ENCODE peak calls at places on chromosomes 13 and 19, in six cellular contexts. W, J, H, S, I and K are unnamed samples.

GRCh38 chr13:94324409-94325147 is 154.9 kb downstream of the DCT start:
- DNase-seq in I (no peak), J (no peak), H (no peak), W (no peak), S (no peak), K (no peak)

GRCh38 chr13:64716936-64717335 is 2513.2 kb downstream of the PCDH9 start:
- DNase-seq in J (no peak), H (no peak), S (no peak), I (no peak), W (no peak), K (no peak)

GRCh38 chr19:29439688-29440550 is 85.9 kb upstream of the VSTM2B start:
- DNase-seq in W (no peak), J (no peak), I (no peak), S (no peak), H (no peak), K (no peak)

GRCh38 chr13:32261567-32261966 is 53.6 kb downstream of the ZAR1L start:
- DNase-seq in I (no peak), W (no peak), S (peak), H (no peak), J (no peak), K (no peak)

GRCh38 chr13:113848431-113849260 is 15.2 kb downstream of the GAS6 start:
- DNase-seq in W (no peak), I (no peak), H (peak), S (no peak), J (no peak), K (peak)

GRCh38 chr13:32278456-32278855 is 36.7 kb downstream of the ZAR1L start:
- DNase-seq in S (no peak), I (no peak), W (no peak), H (no peak), J (no peak), K (no peak)

GRCh38 chr19:10747271-10747670 is 29.4 kb downstream of the DNM2 start:
- DNase-seq in J (no peak), I (no peak), H (no peak), S (no peak), W (no peak), K (no peak)

GRCh38 chr13:66262330-66262729 is 967.8 kb downstream of the PCDH9 start:
- DNase-seq in H (no peak), I (no peak), S (no peak), W (no peak), J (no peak), K (no peak)

GRCh38 chr19:35509018-35509652 is 4.3 kb downstream of the DMKN start:
- DNase-seq in W (no peak), J (peak), S (peak), I (peak), H (peak), K (peak)

GRCh38 chr19:10815969-10816635 is 19.9 kb downstream of the TMED1 start:
- DNase-seq in H (no peak), J (no peak), S (no peak), I (no peak), W (no peak), K (no peak)

GRCh38 chr19:16325671-16326400 is 1.2 kb downstream of the KLF2 start:
- DNase-seq in H (peak), S (no peak), J (no peak), I (no peak), W (no peak), K (no peak)

GRCh38 chr19:33241530-33242101 is 16.0 kb upstream of the SLC7A10 start:
- DNase-seq in W (no peak), J (no peak), H (peak), I (no peak), S (peak), K (no peak)

GRCh38 chr13:32840840-32841713 is 175.1 kb upstream of the KL start:
- DNase-seq in S (no peak), J (no peak), H (peak), I (peak), W (peak), K (peak)

GRCh38 chr13:36530050-36530789 is 97.9 kb downstream of the CCNA1 start:
- DNase-seq in W (no peak), S (no peak), J (no peak), H (no peak), I (no peak), K (no peak)

GRCh38 chr13:38755792-38756191 is 68.9 kb downstream of the FREM2 start:
- DNase-seq in S (no peak), W (no peak), J (no peak), I (no peak), H (no peak), K (no peak)

GRCh38 chr13:20174656-20175405 is 14.0 kb upstream of the GJA3 start:
- DNase-seq in W (peak), S (peak), I (peak), H (no peak), J (peak), K (peak)

GRCh38 chr19:48954595-48955307 is at the start of gene BAX:
- DNase-seq in I (peak), H (peak), S (peak), J (peak), W (peak), K (peak)
- TF ChIP-seq POLR2A in I (peak), H (peak), S (peak), J (peak), W (peak), K (peak)

GRCh38 chr19:43700368-43701015 is 15.4 kb upstream of the IRGC start:
- DNase-seq in I (no peak), J (no peak), S (no peak), W (no peak), H (no peak), K (no peak)

GRCh38 chr19:43704002-43704705 is 11.7 kb upstream of the IRGC start:
- DNase-seq in H (no peak), W (no peak), I (no peak), J (peak), S (no peak), K (no peak)

GRCh38 chr19:43695985-43696729 is 19.7 kb upstream of the IRGC start:
- DNase-seq in J (no peak), I (no peak), S (no peak), H (no peak), W (no peak), K (no peak)

GRCh38 chr19:43697295-43697694 is 18.6 kb upstream of the IRGC start:
- DNase-seq in H (no peak), W (no peak), S (no peak), I (no peak), J (no peak), K (no peak)

DNA sequence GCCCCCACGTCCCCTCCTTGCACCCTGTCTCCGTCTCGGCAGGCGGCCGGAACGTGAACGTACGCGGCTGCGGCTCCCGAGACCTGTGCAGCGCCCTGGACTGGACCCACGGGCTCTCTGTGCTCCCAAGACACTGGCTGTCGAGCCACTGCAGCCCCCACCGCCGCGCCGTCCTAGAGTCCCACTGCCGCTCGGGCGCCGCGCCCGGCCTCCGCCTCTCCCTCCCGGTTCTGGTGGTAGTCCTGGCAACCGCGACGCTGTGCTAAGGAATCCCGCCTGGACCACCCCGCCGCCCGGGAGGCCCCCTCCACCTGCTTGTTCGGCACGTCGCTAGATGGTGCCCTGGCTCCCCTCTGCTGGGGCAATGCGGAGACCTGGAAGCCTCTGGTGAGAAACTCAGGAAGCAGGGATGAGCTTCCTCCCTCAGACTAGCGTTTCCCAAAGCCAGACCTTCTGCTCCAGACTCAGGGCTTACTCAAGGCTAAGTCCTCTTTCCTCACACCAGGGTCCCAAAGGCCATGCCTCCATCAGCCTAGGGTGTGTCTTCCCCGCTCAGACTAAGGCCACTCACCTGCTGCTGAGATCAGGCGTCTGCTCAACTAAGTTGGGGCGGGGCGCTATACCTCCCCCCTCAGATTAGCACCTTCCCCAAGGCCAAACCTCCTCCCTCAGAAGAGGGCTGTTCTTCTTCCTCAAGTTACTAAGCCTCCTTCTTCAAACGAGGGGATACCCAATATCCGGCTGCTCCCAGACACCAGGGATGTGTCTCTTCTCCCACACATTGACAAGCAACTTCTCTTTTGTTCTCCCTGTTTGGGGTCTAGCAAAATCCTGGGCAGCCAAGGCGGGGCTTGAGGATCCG is 16.1 kb upstream of the IRGC start:
- DNase-seq in J (no peak), S (no peak), H (peak), W (no peak), I (no peak), K (no peak)
- TF ChIP-seq TAF1 in J (no peak), S (no peak), H (no peak), W (no peak), I (no peak), K (no peak)

DNA sequence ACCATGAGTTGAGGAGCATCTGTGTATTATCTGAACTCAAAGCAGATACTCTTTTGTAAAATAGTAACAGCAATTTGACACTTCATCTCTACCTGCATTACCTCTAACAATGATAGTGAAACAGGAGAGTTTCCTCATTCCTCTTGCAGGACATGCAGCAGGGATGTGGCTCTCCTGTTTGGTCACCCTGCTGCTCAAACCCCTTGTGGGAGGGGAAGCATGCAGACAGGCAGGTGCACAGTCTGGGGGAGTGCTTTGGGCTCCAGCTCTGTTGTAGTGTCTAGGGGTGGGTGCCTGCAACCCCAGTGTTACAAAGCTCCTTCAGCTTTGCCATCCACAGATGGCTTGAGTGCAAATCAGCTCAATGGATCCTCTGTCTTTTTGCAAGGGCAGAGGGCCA is 827.6 kb downstream of the DACH1 start:
- DNase-seq in W (no peak), H (no peak), S (no peak), J (no peak), I (no peak), K (no peak)
- TF ChIP-seq POLR2A in W (no peak), H (no peak), S (no peak), J (no peak), I (no peak), K (no peak)

GRCh38 chr13:60765700-60766411 is 368.8 kb downstream of the TDRD3 start:
- DNase-seq in S (no peak), W (no peak), I (no peak), J (peak), H (no peak), K (no peak)
- TF ChIP-seq TAF1 in S (no peak), W (no peak), I (no peak), J (no peak), H (no peak), K (no peak)

GRCh38 chr19:1247747-1248453 is 483 bp upstream of the MIDN start:
- DNase-seq in I (no peak), S (peak), J (peak), W (no peak), H (peak), K (no peak)

GRCh38 chr19:1243768-1244692 is 2.5 kb downstream of the ATP5F1D start:
- DNase-seq in I (no peak), J (peak), H (peak), S (peak), W (peak), K (peak)

GRCh38 chr19:1244693-1245451 is 3.3 kb downstream of the ATP5F1D start:
- DNase-seq in W (no peak), J (peak), S (no peak), H (no peak), I (no peak), K (no peak)

GRCh38 chr19:1245468-1245867 is 2.9 kb upstream of the MIDN start:
- DNase-seq in H (no peak), W (no peak), S (no peak), J (no peak), I (no peak), K (no peak)

DNA sequence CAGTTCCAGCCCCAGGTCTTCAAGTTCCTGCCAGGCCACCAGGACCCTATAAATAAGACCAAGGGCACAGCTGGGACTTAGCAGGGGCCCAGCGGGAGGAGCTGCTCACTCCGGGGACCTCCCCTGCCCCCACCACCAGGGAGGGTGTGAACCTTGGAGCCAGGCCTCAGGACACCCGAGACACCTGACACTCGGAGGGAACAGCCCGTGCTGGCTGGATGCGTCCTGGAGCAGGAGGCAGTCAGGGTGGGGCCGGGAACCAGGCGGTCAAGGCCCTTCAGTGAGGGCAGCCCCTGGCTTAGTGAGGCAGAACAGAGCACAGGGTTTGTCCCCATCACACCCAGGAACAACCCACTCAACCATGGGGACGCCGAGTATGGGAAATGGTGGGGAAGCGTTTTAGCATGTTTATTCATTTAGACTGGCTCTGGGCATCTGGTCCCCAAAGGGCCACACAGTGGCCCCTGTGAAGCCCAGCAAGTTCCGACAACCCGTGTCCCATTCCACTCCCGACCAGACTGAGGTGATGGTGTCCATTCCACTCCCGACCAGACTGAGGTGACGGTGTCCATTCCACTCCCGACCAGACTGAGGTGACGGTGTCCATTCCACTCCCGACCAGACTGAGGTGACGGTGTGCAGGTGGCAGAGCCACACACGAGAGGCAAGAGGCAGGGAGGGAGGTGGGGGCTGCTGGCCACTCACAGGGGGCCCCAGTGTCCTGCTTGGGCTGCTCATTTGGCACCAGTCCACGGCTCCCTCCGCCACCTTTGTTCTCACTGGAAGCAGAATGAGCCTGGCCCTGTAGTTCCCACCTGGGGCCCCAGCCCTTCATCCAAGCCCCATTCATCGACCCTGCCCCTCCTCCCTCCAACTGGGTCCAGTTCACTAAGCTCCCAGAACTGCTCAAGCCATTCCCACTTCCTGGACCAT is 2.2 kb upstream of the MIDN start:
- DNase-seq in H (no peak), S (no peak), J (peak), I (no peak), W (no peak), K (no peak)
- TF ChIP-seq POLR2A in H (no peak), S (peak), J (no peak), I (no peak), W (no peak), K (no peak)

GRCh38 chr19:19315444-19315843 is 4.9 kb downstream of the SUGP1 start:
- DNase-seq in W (peak), J (no peak), H (no peak), S (no peak), I (no peak), K (no peak)
- TF ChIP-seq TAF1 in W (no peak), J (no peak), H (no peak), S (no peak), I (no peak), K (no peak)

GRCh38 chr19:19643158-19644053 is at the start of gene GMIP:
- DNase-seq in H (peak), W (peak), J (peak), I (no peak), S (peak), K (peak)
- TF ChIP-seq POLR2A in H (peak), W (no peak), J (peak), I (peak), S (peak), K (peak)

GRCh38 chr13:50596776-50597203 is 246.7 kb downstream of the DLEU7 start:
- DNase-seq in W (no peak), S (no peak), J (peak), I (no peak), H (no peak), K (no peak)

GRCh38 chr13:50596103-50596502 is 247.4 kb downstream of the DLEU7 start:
- DNase-seq in I (no peak), S (no peak), W (no peak), J (no peak), H (no peak), K (no peak)

GRCh38 chr13:50599046-50599445 is 244.4 kb downstream of the DLEU7 start:
- DNase-seq in I (no peak), S (no peak), W (no peak), H (no peak), J (no peak), K (no peak)

GRCh38 chr13:50598338-50598737 is 245.2 kb downstream of the DLEU7 start:
- DNase-seq in H (no peak), I (peak), W (no peak), S (no peak), J (peak), K (no peak)

DNA sequence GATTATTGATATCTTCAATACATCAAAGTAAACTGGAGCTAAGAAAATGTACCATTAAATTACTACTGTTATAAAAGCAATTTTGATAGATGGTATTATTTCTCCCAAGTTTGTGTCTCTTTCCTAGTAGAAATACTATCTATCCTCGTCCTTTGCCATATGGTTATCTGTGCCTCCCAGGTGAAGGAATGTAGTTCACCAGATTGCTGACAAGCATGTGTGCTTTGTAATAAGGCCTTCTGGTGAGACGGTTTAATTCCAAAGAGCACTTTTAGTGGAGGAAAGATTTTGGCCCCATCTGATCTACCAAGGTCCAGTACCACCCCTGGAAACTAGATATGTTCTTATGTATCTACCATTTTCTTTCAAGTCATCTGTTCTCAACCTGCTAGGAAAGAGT is 243.6 kb downstream of the DLEU7 start:
- DNase-seq in I (no peak), J (no peak), H (no peak), W (no peak), S (no peak), K (no peak)
- TF ChIP-seq TAF1 in I (no peak), J (no peak), H (no peak), W (no peak), S (no peak), K (no peak)

GRCh38 chr19:3762501-3763459 is at the start of gene MRPL54:
- DNase-seq in S (peak), W (peak), I (peak), J (peak), H (peak), K (peak)

GRCh38 chr19:3760871-3761361 is 576 bp downstream of the APBA3 start:
- DNase-seq in S (no peak), H (no peak), J (no peak), W (no peak), I (no peak), K (no peak)

GRCh38 chr19:3759482-3760254 is 1.8 kb downstream of the APBA3 start:
- DNase-seq in I (no peak), S (no peak), J (no peak), W (no peak), H (no peak), K (no peak)

GRCh38 chr19:3762130-3762473 is 380 bp upstream of the MRPL54 start:
- DNase-seq in S (no peak), J (no peak), H (no peak), W (no peak), I (no peak), K (no peak)

GRCh38 chr19:3761382-3762129 is at the start of gene APBA3:
- DNase-seq in H (peak), W (peak), I (peak), S (peak), J (peak), K (peak)
- TF ChIP-seq POLR2A in H (peak), W (peak), I (peak), S (peak), J (peak), K (peak)